ENCODE peak calls at places on chromosome 16, in four cellular contexts. H is H1, X is GM12878, P is HepG2. K is an unnamed sample.

GRCh38 chr16:52991572-52991971 is 61.1 kb downstream of the CHD9NB start:
- DNase-seq in H (no peak), X (no peak), P (no peak), K (no peak)

GRCh38 chr16:11495066-11495407 is 91.7 kb downstream of the LITAF start:
- DNase-seq in H (no peak), X (no peak), P (no peak), K (no peak)

GRCh38 chr16:80948886-80949502 is 57.7 kb downstream of the CMC2 start:
- DNase-seq in H (peak; percentile 88), X (no peak), P (peak; percentile 62), K (peak; percentile 60)

GRCh38 chr16:49750341-49751011 is 105.4 kb downstream of the ZNF423 start:
- DNase-seq in H (no peak), X (no peak), P (no peak), K (no peak)

GRCh38 chr16:69448470-69449193 is 24.2 kb downstream of the CYB5B start:
- DNase-seq in H (no peak), X (no peak), P (no peak), K (no peak)

GRCh38 chr16:67718668-67719047 is 458 bp downstream of the GFOD2 start:
- DNase-seq in H (no peak), X (no peak), P (no peak), K (no peak)

GRCh38 chr16:77009453-77009852 is 181.5 kb upstream of the MON1B start:
- DNase-seq in H (no peak), X (no peak), P (no peak), K (no peak)

GRCh38 chr16:48409839-48410610 is 24.8 kb upstream of the SIAH1 start:
- DNase-seq in H (no peak), X (no peak), P (peak; percentile 93), K (no peak)

GRCh38 chr16:78641463-78641862 is 542.0 kb downstream of the WWOX start:
- DNase-seq in H (no peak), X (no peak), P (no peak), K (no peak)

GRCh38 chr16:20268409-20268808 is 58.9 kb downstream of the GP2 start:
- DNase-seq in H (no peak), X (no peak), P (no peak), K (no peak)

GRCh38 chr16:38941-39892 is 14.2 kb downstream of the POLR3K start:
- DNase-seq in H (no peak), X (peak; percentile 79), P (no peak), K (no peak)

GRCh38 chr16:74740795-74741304 is 33.8 kb downstream of the FA2H start:
- DNase-seq in H (no peak), X (no peak), P (no peak), K (no peak)

GRCh38 chr16:21023509-21024202 is 123.1 kb downstream of the LYRM1 start:
- DNase-seq in H (no peak), X (no peak), P (no peak), K (no peak)

GRCh38 chr16:72815348-72816318 is 232.3 kb downstream of the ZFHX3 start:
- DNase-seq in H (no peak), X (peak; percentile 16), P (no peak), K (no peak)

GRCh38 chr16:3884398-3884797 is 3.9 kb upstream of the CREBBP start:
- DNase-seq in H (no peak), X (no peak), P (peak; percentile 27), K (no peak)

GRCh38 chr16:27526169-27526568 is 23.5 kb downstream of the GTF3C1 start:
- DNase-seq in H (no peak), X (no peak), P (no peak), K (no peak)

GRCh38 chr16:11402745-11403533 is 57.7 kb downstream of the RMI2 start:
- DNase-seq in H (no peak), X (no peak), P (no peak), K (no peak)

GRCh38 chr16:79770244-79771064 is 169.9 kb upstream of the MAF start:
- DNase-seq in H (peak; percentile 79), X (peak; percentile 12), P (peak; percentile 63), K (peak; percentile 89)

GRCh38 chr16:66618588-66618987 is 14.1 kb downstream of the CMTM3 start:
- DNase-seq in H (no peak), X (no peak), P (no peak), K (no peak)

GRCh38 chr16:12147681-12148479 is 171.3 kb downstream of the SNX29 start:
- DNase-seq in H (peak; percentile 55), X (no peak), P (no peak), K (peak; percentile 81)

GRCh38 chr16:50183316-50183715 is 30.2 kb downstream of the TENT4B start:
- DNase-seq in H (no peak), X (no peak), P (no peak), K (no peak)

GRCh38 chr16:23516366-23517137 is 6.3 kb upstream of the GGA2 start:
- DNase-seq in H (no peak), X (no peak), P (no peak), K (no peak)

GRCh38 chr16:25783226-25783625 is 91.5 kb downstream of the HS3ST4 start:
- DNase-seq in H (no peak), X (no peak), P (no peak), K (no peak)

GRCh38 chr16:49470550-49470949 is 96.9 kb downstream of the C16orf78 start:
- DNase-seq in H (no peak), X (no peak), P (no peak), K (no peak)

DNA sequence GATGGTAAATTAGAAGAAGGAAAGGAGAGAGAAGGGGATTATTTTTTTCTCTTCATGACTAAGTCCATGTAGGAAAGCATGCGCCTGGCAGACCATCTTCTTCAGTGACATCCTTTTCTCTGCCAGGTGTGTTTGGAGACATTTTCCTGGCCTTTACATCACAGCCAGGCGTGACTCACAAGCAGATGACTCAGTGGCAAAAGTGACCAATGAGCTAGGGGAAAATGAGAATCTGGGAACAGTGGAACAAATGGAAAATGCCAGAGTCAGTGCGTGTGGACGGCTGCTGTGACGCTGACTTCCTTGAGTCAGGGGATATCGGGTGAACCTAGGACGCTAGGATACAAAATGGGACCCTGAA is 9.4 kb downstream of the KIAA0513 start:
- DNase-seq in H (no peak), X (no peak), P (no peak), K (no peak)
- H3K4me1 ChIP-seq in H (no peaks in the 10 kb centered on the region), X (no peaks in the 10 kb centered on the region), P (peaks cover 7% of the 10 kb centered on the region), K (peaks cover 6% of the 10 kb centered on the region)

GRCh38 chr16:88967800-88968588 is 9.0 kb downstream of the CBFA2T3 start:
- DNase-seq in H (no peak), X (peak; percentile 65), P (no peak), K (no peak)
- TF ChIP-seq ZNF274 in H (no peak), X (no peak), P (no peak), K (no peak)

DNA sequence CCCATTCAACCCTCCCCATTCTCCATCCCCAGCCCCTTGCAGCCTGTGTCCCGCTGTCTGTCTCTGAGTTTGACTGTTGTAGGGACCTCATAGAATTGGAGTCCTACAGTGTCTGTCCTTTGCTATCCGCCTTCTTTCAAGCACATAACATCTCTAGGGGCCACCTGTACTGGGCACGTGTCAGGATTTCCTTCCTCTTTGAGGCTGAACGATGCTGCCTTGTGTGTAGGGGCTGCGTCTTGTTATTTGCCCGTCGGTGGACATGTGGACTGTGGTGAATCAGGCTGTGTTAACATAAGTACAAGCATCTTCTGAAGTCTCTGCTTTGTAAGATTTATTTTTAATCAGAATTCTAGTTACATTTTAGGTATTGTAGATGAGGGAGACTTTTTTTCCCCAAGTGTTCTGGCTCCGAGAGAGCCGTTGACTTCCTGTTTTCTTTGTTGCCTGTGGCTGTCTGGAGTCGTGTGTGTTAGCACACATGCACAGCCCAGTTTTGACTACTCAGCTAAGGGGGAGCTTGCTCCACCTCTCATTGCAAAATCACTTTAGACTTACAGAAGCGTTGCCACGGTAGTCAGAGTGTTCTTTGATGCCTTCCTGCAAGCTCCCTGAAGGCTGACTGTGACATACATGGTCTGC is 26.1 kb downstream of the SPG7 start:
- DNase-seq in H (no peak), X (no peak), P (no peak), K (no peak)
- TF ChIP-seq SUZ12 in H (no peak), X (no peak), P (no peak), K (no peak)

GRCh38 chr16:56388209-56388608 is 37.1 kb downstream of the AMFR start:
- DNase-seq in H (no peak), X (no peak), P (no peak), K (no peak)
- H3K4me1 ChIP-seq in H (no peaks in the 10 kb centered on the region), X (no peaks in the 10 kb centered on the region), P (peaks cover 15% of the 10 kb centered on the region), K (no peaks in the 10 kb centered on the region)

GRCh38 chr16:7319514-7319913 is 13.1 kb upstream of the RBFOX1 start:
- DNase-seq in H (no peak), X (no peak), P (no peak), K (no peak)
- TF ChIP-seq ZNF274 in H (no peak), X (no peak), P (no peak), K (no peak)

GRCh38 chr16:30688701-30689100 is 10.3 kb upstream of the SRCAP start:
- DNase-seq in H (no peak), X (no peak), P (no peak), K (no peak)
- TF ChIP-seq SUZ12 in H (peak; percentile 3), X (no peak), P (no peak), K (no peak)

DNA sequence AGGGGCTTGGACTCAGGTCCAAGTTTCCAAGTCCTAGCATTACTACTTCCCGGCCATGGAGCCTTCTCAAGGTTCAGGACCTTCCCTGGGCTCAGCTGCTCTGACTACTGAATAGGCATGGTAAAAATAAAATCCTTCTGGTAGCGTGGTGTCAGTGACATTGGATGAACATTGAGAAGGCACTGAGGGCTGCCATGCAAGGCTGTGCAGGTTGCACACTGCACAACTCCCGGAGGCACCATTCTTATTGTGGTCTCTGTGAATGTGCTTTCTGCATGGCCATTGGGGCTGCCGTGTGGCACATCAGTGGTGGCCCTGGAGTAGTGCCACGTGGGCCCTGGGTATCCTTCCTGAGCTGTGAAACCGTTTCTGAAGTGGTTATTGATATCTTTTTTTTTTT is 250.2 kb upstream of the CIBAR2 start:
- DNase-seq in H (no peak), X (no peak), P (no peak), K (no peak)
- H3K4me1 ChIP-seq in H (peaks cover 8% of the 10 kb centered on the region), X (no peaks in the 10 kb centered on the region), P (peaks cover 41% of the 10 kb centered on the region), K (peaks cover 27% of the 10 kb centered on the region)

GRCh38 chr16:85128079-85128837 is 16.0 kb upstream of the CIBAR2 start:
- DNase-seq in H (no peak), X (no peak), P (no peak), K (no peak)

GRCh38 chr16:85126383-85126730 is 14.1 kb upstream of the CIBAR2 start:
- DNase-seq in H (no peak), X (no peak), P (no peak), K (no peak)

GRCh38 chr16:85124636-85125346 is 12.5 kb upstream of the CIBAR2 start:
- DNase-seq in H (no peak), X (no peak), P (no peak), K (no peak)

GRCh38 chr16:85125570-85126382 is 13.5 kb upstream of the CIBAR2 start:
- DNase-seq in H (no peak), X (no peak), P (no peak), K (no peak)

GRCh38 chr16:85126731-85127662 is 14.7 kb upstream of the CIBAR2 start:
- DNase-seq in H (peak; percentile 66), X (no peak), P (no peak), K (no peak)
- TF ChIP-seq ZNF274 in H (no peak), X (no peak), P (no peak), K (no peak)

GRCh38 chr16:8763899-8764298 is 33.5 kb downstream of the TMEM186 start:
- DNase-seq in H (no peak), X (no peak), P (no peak), K (no peak)
- TF ChIP-seq SUZ12 in H (no peak), X (no peak), P (no peak), K (no peak)

K was measured in NT2/D1.